ENCODE peak calls at places on chromosomes 12 and 14, in ten cellular contexts. One of them, this sample, is unnamed.

GRCh38 chr12:998020-998874 is 7.2 kb downstream of the ERC1 start:
- DNase-seq in uterus: no peak
- DNase-seq in SK-N-DZ: no peak
- DNase-seq in effector memory CD8-positive, alpha-beta T cell: no peak
- DNase-seq in C1 segment of cervical spinal cord: no peak
- DNase-seq in transverse colon: no peak
- DNase-seq in T follicular helper cell: no peak
- DNase-seq in HT1080: no peak
- DNase-seq in stimulated activated CD8-positive, alpha-beta memory T cell treated with anti-CD3 and anti-CD28 coated beads, Interleukin-15, amount 100 ng/mL, for 48 hours: no peak
- DNase-seq in caudate nucleus: no peak
- DNase-seq in this sample: no peak

GRCh38 chr12:113333877-113334785 is 778 bp downstream of the SLC8B1 start:
- DNase-seq in uterus: no peak
- DNase-seq in SK-N-DZ: no peak
- DNase-seq in effector memory CD8-positive, alpha-beta T cell: peak; percentile 4
- DNase-seq in C1 segment of cervical spinal cord: no peak
- DNase-seq in transverse colon: peak; percentile 26
- DNase-seq in T follicular helper cell: no peak
- DNase-seq in HT1080: no peak
- DNase-seq in stimulated activated CD8-positive, alpha-beta memory T cell treated with anti-CD3 and anti-CD28 coated beads, Interleukin-15, amount 100 ng/mL, for 48 hours: no peak
- DNase-seq in caudate nucleus: no peak
- DNase-seq in this sample: no peak

GRCh38 chr12:16349132-16349463 is 1.7 kb downstream of the MGST1 start:
- DNase-seq in uterus: peak; percentile 72
- DNase-seq in SK-N-DZ: no peak
- DNase-seq in effector memory CD8-positive, alpha-beta T cell: no peak
- DNase-seq in C1 segment of cervical spinal cord: no peak
- DNase-seq in transverse colon: peak; percentile 67
- DNase-seq in T follicular helper cell: no peak
- DNase-seq in HT1080: peak; percentile 59
- DNase-seq in stimulated activated CD8-positive, alpha-beta memory T cell treated with anti-CD3 and anti-CD28 coated beads, Interleukin-15, amount 100 ng/mL, for 48 hours: no peak
- DNase-seq in caudate nucleus: no peak
- DNase-seq in this sample: no peak

GRCh38 chr14:24403294-24404013 is 4.7 kb downstream of the NYNRIN start:
- DNase-seq in uterus: no peak
- DNase-seq in SK-N-DZ: no peak
- DNase-seq in effector memory CD8-positive, alpha-beta T cell: no peak
- DNase-seq in C1 segment of cervical spinal cord: no peak
- DNase-seq in transverse colon: no peak
- DNase-seq in T follicular helper cell: no peak
- DNase-seq in HT1080: no peak
- DNase-seq in stimulated activated CD8-positive, alpha-beta memory T cell treated with anti-CD3 and anti-CD28 coated beads, Interleukin-15, amount 100 ng/mL, for 48 hours: no peak
- DNase-seq in caudate nucleus: no peak
- DNase-seq in this sample: no peak

GRCh38 chr12:67141405-67142018 is 127.6 kb upstream of the CAND1 start:
- DNase-seq in uterus: no peak
- DNase-seq in SK-N-DZ: no peak
- DNase-seq in effector memory CD8-positive, alpha-beta T cell: no peak
- DNase-seq in C1 segment of cervical spinal cord: no peak
- DNase-seq in transverse colon: no peak
- DNase-seq in T follicular helper cell: no peak
- DNase-seq in HT1080: no peak
- DNase-seq in stimulated activated CD8-positive, alpha-beta memory T cell treated with anti-CD3 and anti-CD28 coated beads, Interleukin-15, amount 100 ng/mL, for 48 hours: no peak
- DNase-seq in caudate nucleus: no peak
- DNase-seq in this sample: no peak

GRCh38 chr14:80055912-80056801 is 155.1 kb downstream of the DIO2 start:
- DNase-seq in uterus: peak; percentile 14
- DNase-seq in SK-N-DZ: peak; percentile 50
- DNase-seq in effector memory CD8-positive, alpha-beta T cell: no peak
- DNase-seq in C1 segment of cervical spinal cord: no peak
- DNase-seq in transverse colon: peak; percentile 9
- DNase-seq in T follicular helper cell: no peak
- DNase-seq in HT1080: peak; percentile 55
- DNase-seq in stimulated activated CD8-positive, alpha-beta memory T cell treated with anti-CD3 and anti-CD28 coated beads, Interleukin-15, amount 100 ng/mL, for 48 hours: no peak
- DNase-seq in caudate nucleus: no peak
- DNase-seq in this sample: peak; percentile 38

GRCh38 chr12:10243803-10244520 is 31.3 kb downstream of the GABARAPL1 start:
- DNase-seq in uterus: no peak
- DNase-seq in SK-N-DZ: no peak
- DNase-seq in effector memory CD8-positive, alpha-beta T cell: peak; percentile 14
- DNase-seq in C1 segment of cervical spinal cord: no peak
- DNase-seq in transverse colon: peak; percentile 11
- DNase-seq in T follicular helper cell: no peak
- DNase-seq in HT1080: peak; percentile 24
- DNase-seq in stimulated activated CD8-positive, alpha-beta memory T cell treated with anti-CD3 and anti-CD28 coated beads, Interleukin-15, amount 100 ng/mL, for 48 hours: no peak
- DNase-seq in caudate nucleus: no peak
- DNase-seq in this sample: no peak

GRCh38 chr12:75998292-75999063 is 33.1 kb downstream of the PHLDA1 start:
- DNase-seq in uterus: no peak
- DNase-seq in SK-N-DZ: no peak
- DNase-seq in effector memory CD8-positive, alpha-beta T cell: no peak
- DNase-seq in C1 segment of cervical spinal cord: no peak
- DNase-seq in transverse colon: no peak
- DNase-seq in T follicular helper cell: no peak
- DNase-seq in HT1080: no peak
- DNase-seq in stimulated activated CD8-positive, alpha-beta memory T cell treated with anti-CD3 and anti-CD28 coated beads, Interleukin-15, amount 100 ng/mL, for 48 hours: no peak
- DNase-seq in caudate nucleus: no peak
- DNase-seq in this sample: no peak

GRCh38 chr12:111570090-111570961 is 28.8 kb downstream of the ATXN2 start:
- DNase-seq in uterus: no peak
- DNase-seq in SK-N-DZ: no peak
- DNase-seq in effector memory CD8-positive, alpha-beta T cell: no peak
- DNase-seq in C1 segment of cervical spinal cord: no peak
- DNase-seq in transverse colon: no peak
- DNase-seq in T follicular helper cell: no peak
- DNase-seq in HT1080: peak; percentile 92
- DNase-seq in stimulated activated CD8-positive, alpha-beta memory T cell treated with anti-CD3 and anti-CD28 coated beads, Interleukin-15, amount 100 ng/mL, for 48 hours: no peak
- DNase-seq in caudate nucleus: no peak
- DNase-seq in this sample: no peak

GRCh38 chr12:51901881-51902280 is 5.4 kb upstream of the ACVRL1 start:
- DNase-seq in uterus: no peak
- DNase-seq in SK-N-DZ: no peak
- DNase-seq in effector memory CD8-positive, alpha-beta T cell: no peak
- DNase-seq in C1 segment of cervical spinal cord: no peak
- DNase-seq in transverse colon: no peak
- DNase-seq in T follicular helper cell: no peak
- DNase-seq in HT1080: no peak
- DNase-seq in stimulated activated CD8-positive, alpha-beta memory T cell treated with anti-CD3 and anti-CD28 coated beads, Interleukin-15, amount 100 ng/mL, for 48 hours: no peak
- DNase-seq in caudate nucleus: no peak
- DNase-seq in this sample: no peak

GRCh38 chr12:49961111-49961922 is at the start of gene AQP5:
- DNase-seq in uterus: no peak
- DNase-seq in SK-N-DZ: no peak
- DNase-seq in effector memory CD8-positive, alpha-beta T cell: no peak
- DNase-seq in C1 segment of cervical spinal cord: no peak
- DNase-seq in transverse colon: no peak
- DNase-seq in T follicular helper cell: no peak
- DNase-seq in HT1080: no peak
- DNase-seq in stimulated activated CD8-positive, alpha-beta memory T cell treated with anti-CD3 and anti-CD28 coated beads, Interleukin-15, amount 100 ng/mL, for 48 hours: no peak
- DNase-seq in caudate nucleus: no peak
- DNase-seq in this sample: no peak

GRCh38 chr14:85079842-85080741 is 449.9 kb upstream of the FLRT2 start:
- DNase-seq in uterus: no peak
- DNase-seq in SK-N-DZ: peak; percentile 8
- DNase-seq in effector memory CD8-positive, alpha-beta T cell: no peak
- DNase-seq in C1 segment of cervical spinal cord: no peak
- DNase-seq in transverse colon: no peak
- DNase-seq in T follicular helper cell: no peak
- DNase-seq in HT1080: no peak
- DNase-seq in stimulated activated CD8-positive, alpha-beta memory T cell treated with anti-CD3 and anti-CD28 coated beads, Interleukin-15, amount 100 ng/mL, for 48 hours: no peak
- DNase-seq in caudate nucleus: no peak
- DNase-seq in this sample: no peak

GRCh38 chr14:101980700-101981099 is 16.3 kb downstream of the DYNC1H1 start:
- DNase-seq in uterus: peak; percentile 72
- DNase-seq in SK-N-DZ: no peak
- DNase-seq in effector memory CD8-positive, alpha-beta T cell: no peak
- DNase-seq in C1 segment of cervical spinal cord: no peak
- DNase-seq in transverse colon: peak; percentile 49
- DNase-seq in T follicular helper cell: no peak
- DNase-seq in HT1080: peak; percentile 97
- DNase-seq in stimulated activated CD8-positive, alpha-beta memory T cell treated with anti-CD3 and anti-CD28 coated beads, Interleukin-15, amount 100 ng/mL, for 48 hours: no peak
- DNase-seq in caudate nucleus: no peak
- DNase-seq in this sample: no peak

GRCh38 chr12:89514751-89515150 is 9.8 kb downstream of the GALNT4 start:
- DNase-seq in uterus: no peak
- DNase-seq in SK-N-DZ: no peak
- DNase-seq in effector memory CD8-positive, alpha-beta T cell: no peak
- DNase-seq in C1 segment of cervical spinal cord: no peak
- DNase-seq in transverse colon: no peak
- DNase-seq in T follicular helper cell: no peak
- DNase-seq in HT1080: no peak
- DNase-seq in stimulated activated CD8-positive, alpha-beta memory T cell treated with anti-CD3 and anti-CD28 coated beads, Interleukin-15, amount 100 ng/mL, for 48 hours: no peak
- DNase-seq in caudate nucleus: no peak
- DNase-seq in this sample: no peak

GRCh38 chr12:42762395-42762925 is 172.9 kb upstream of the PRICKLE1 start:
- DNase-seq in uterus: no peak
- DNase-seq in SK-N-DZ: no peak
- DNase-seq in effector memory CD8-positive, alpha-beta T cell: no peak
- DNase-seq in C1 segment of cervical spinal cord: no peak
- DNase-seq in transverse colon: no peak
- DNase-seq in T follicular helper cell: no peak
- DNase-seq in HT1080: no peak
- DNase-seq in stimulated activated CD8-positive, alpha-beta memory T cell treated with anti-CD3 and anti-CD28 coated beads, Interleukin-15, amount 100 ng/mL, for 48 hours: no peak
- DNase-seq in caudate nucleus: no peak
- DNase-seq in this sample: no peak

GRCh38 chr14:64937176-64937820 is 5.2 kb downstream of the GPX2 start:
- DNase-seq in uterus: no peak
- DNase-seq in SK-N-DZ: no peak
- DNase-seq in effector memory CD8-positive, alpha-beta T cell: no peak
- DNase-seq in C1 segment of cervical spinal cord: no peak
- DNase-seq in transverse colon: no peak
- DNase-seq in T follicular helper cell: no peak
- DNase-seq in HT1080: no peak
- DNase-seq in stimulated activated CD8-positive, alpha-beta memory T cell treated with anti-CD3 and anti-CD28 coated beads, Interleukin-15, amount 100 ng/mL, for 48 hours: no peak
- DNase-seq in caudate nucleus: no peak
- DNase-seq in this sample: no peak

GRCh38 chr12:5026342-5026938 is 17.2 kb upstream of the KCNA5 start:
- DNase-seq in uterus: no peak
- DNase-seq in SK-N-DZ: no peak
- DNase-seq in effector memory CD8-positive, alpha-beta T cell: no peak
- DNase-seq in C1 segment of cervical spinal cord: no peak
- DNase-seq in transverse colon: no peak
- DNase-seq in T follicular helper cell: no peak
- DNase-seq in HT1080: no peak
- DNase-seq in stimulated activated CD8-positive, alpha-beta memory T cell treated with anti-CD3 and anti-CD28 coated beads, Interleukin-15, amount 100 ng/mL, for 48 hours: no peak
- DNase-seq in caudate nucleus: no peak
- DNase-seq in this sample: no peak

GRCh38 chr12:121465921-121466799 is 66.2 kb downstream of the RNF34 start:
- DNase-seq in uterus: no peak
- DNase-seq in SK-N-DZ: peak; percentile 35
- DNase-seq in effector memory CD8-positive, alpha-beta T cell: peak; percentile 43
- DNase-seq in C1 segment of cervical spinal cord: no peak
- DNase-seq in transverse colon: peak; percentile 46
- DNase-seq in T follicular helper cell: peak; percentile 18
- DNase-seq in HT1080: no peak
- DNase-seq in stimulated activated CD8-positive, alpha-beta memory T cell treated with anti-CD3 and anti-CD28 coated beads, Interleukin-15, amount 100 ng/mL, for 48 hours: peak; percentile 25
- DNase-seq in caudate nucleus: no peak
- DNase-seq in this sample: no peak

GRCh38 chr14:86675059-86675458 is 1145.1 kb downstream of the FLRT2 start:
- DNase-seq in uterus: no peak
- DNase-seq in SK-N-DZ: no peak
- DNase-seq in effector memory CD8-positive, alpha-beta T cell: no peak
- DNase-seq in C1 segment of cervical spinal cord: no peak
- DNase-seq in transverse colon: no peak
- DNase-seq in T follicular helper cell: no peak
- DNase-seq in HT1080: no peak
- DNase-seq in stimulated activated CD8-positive, alpha-beta memory T cell treated with anti-CD3 and anti-CD28 coated beads, Interleukin-15, amount 100 ng/mL, for 48 hours: no peak
- DNase-seq in caudate nucleus: no peak
- DNase-seq in this sample: no peak

GRCh38 chr14:93041002-93041401 is 74.7 kb downstream of the ITPK1 start:
- DNase-seq in uterus: no peak
- DNase-seq in SK-N-DZ: no peak
- DNase-seq in effector memory CD8-positive, alpha-beta T cell: no peak
- DNase-seq in C1 segment of cervical spinal cord: no peak
- DNase-seq in transverse colon: no peak
- DNase-seq in T follicular helper cell: no peak
- DNase-seq in HT1080: no peak
- DNase-seq in stimulated activated CD8-positive, alpha-beta memory T cell treated with anti-CD3 and anti-CD28 coated beads, Interleukin-15, amount 100 ng/mL, for 48 hours: no peak
- DNase-seq in caudate nucleus: no peak
- DNase-seq in this sample: no peak

GRCh38 chr12:111687255-111687654 is 1.4 kb downstream of the ACAD10 start:
- DNase-seq in uterus: no peak
- DNase-seq in SK-N-DZ: no peak
- DNase-seq in effector memory CD8-positive, alpha-beta T cell: no peak
- DNase-seq in C1 segment of cervical spinal cord: no peak
- DNase-seq in transverse colon: no peak
- DNase-seq in T follicular helper cell: no peak
- DNase-seq in HT1080: no peak
- DNase-seq in stimulated activated CD8-positive, alpha-beta memory T cell treated with anti-CD3 and anti-CD28 coated beads, Interleukin-15, amount 100 ng/mL, for 48 hours: no peak
- DNase-seq in caudate nucleus: no peak
- DNase-seq in this sample: no peak

GRCh38 chr14:99440278-99440677 is 40.4 kb downstream of the SETD3 start:
- DNase-seq in uterus: no peak
- DNase-seq in SK-N-DZ: no peak
- DNase-seq in effector memory CD8-positive, alpha-beta T cell: no peak
- DNase-seq in C1 segment of cervical spinal cord: no peak
- DNase-seq in transverse colon: no peak
- DNase-seq in T follicular helper cell: no peak
- DNase-seq in HT1080: no peak
- DNase-seq in stimulated activated CD8-positive, alpha-beta memory T cell treated with anti-CD3 and anti-CD28 coated beads, Interleukin-15, amount 100 ng/mL, for 48 hours: no peak
- DNase-seq in caudate nucleus: no peak
- DNase-seq in this sample: no peak

GRCh38 chr12:26287666-26288408 is 92.5 kb downstream of the SSPN start:
- DNase-seq in uterus: peak; percentile 58
- DNase-seq in SK-N-DZ: no peak
- DNase-seq in effector memory CD8-positive, alpha-beta T cell: no peak
- DNase-seq in C1 segment of cervical spinal cord: peak; percentile 64
- DNase-seq in transverse colon: no peak
- DNase-seq in T follicular helper cell: no peak
- DNase-seq in HT1080: no peak
- DNase-seq in stimulated activated CD8-positive, alpha-beta memory T cell treated with anti-CD3 and anti-CD28 coated beads, Interleukin-15, amount 100 ng/mL, for 48 hours: no peak
- DNase-seq in caudate nucleus: no peak
- DNase-seq in this sample: no peak

GRCh38 chr14:28661171-28661772 is 105.3 kb upstream of the FOXG1 start:
- DNase-seq in uterus: no peak
- DNase-seq in SK-N-DZ: no peak
- DNase-seq in effector memory CD8-positive, alpha-beta T cell: no peak
- DNase-seq in C1 segment of cervical spinal cord: no peak
- DNase-seq in transverse colon: no peak
- DNase-seq in T follicular helper cell: no peak
- DNase-seq in HT1080: peak; percentile 91
- DNase-seq in stimulated activated CD8-positive, alpha-beta memory T cell treated with anti-CD3 and anti-CD28 coated beads, Interleukin-15, amount 100 ng/mL, for 48 hours: no peak
- DNase-seq in caudate nucleus: no peak
- DNase-seq in this sample: no peak

GRCh38 chr12:94575645-94576393 is 74.5 kb downstream of the TMCC3 start:
- DNase-seq in uterus: no peak
- DNase-seq in SK-N-DZ: no peak
- DNase-seq in effector memory CD8-positive, alpha-beta T cell: no peak
- DNase-seq in C1 segment of cervical spinal cord: no peak
- DNase-seq in transverse colon: no peak
- DNase-seq in T follicular helper cell: no peak
- DNase-seq in HT1080: no peak
- DNase-seq in stimulated activated CD8-positive, alpha-beta memory T cell treated with anti-CD3 and anti-CD28 coated beads, Interleukin-15, amount 100 ng/mL, for 48 hours: no peak
- DNase-seq in caudate nucleus: no peak
- DNase-seq in this sample: no peak

GRCh38 chr14:28571636-28572035 is 195.0 kb upstream of the FOXG1 start:
- DNase-seq in uterus: no peak
- DNase-seq in SK-N-DZ: no peak
- DNase-seq in effector memory CD8-positive, alpha-beta T cell: no peak
- DNase-seq in C1 segment of cervical spinal cord: no peak
- DNase-seq in transverse colon: no peak
- DNase-seq in T follicular helper cell: no peak
- DNase-seq in HT1080: peak; percentile 43
- DNase-seq in stimulated activated CD8-positive, alpha-beta memory T cell treated with anti-CD3 and anti-CD28 coated beads, Interleukin-15, amount 100 ng/mL, for 48 hours: no peak
- DNase-seq in caudate nucleus: no peak
- DNase-seq in this sample: no peak

GRCh38 chr14:91866061-91866460 is 1.3 kb downstream of the TC2N start:
- DNase-seq in uterus: no peak
- DNase-seq in SK-N-DZ: no peak
- DNase-seq in effector memory CD8-positive, alpha-beta T cell: peak; percentile 6
- DNase-seq in C1 segment of cervical spinal cord: no peak
- DNase-seq in transverse colon: no peak
- DNase-seq in T follicular helper cell: no peak
- DNase-seq in HT1080: peak; percentile 27
- DNase-seq in stimulated activated CD8-positive, alpha-beta memory T cell treated with anti-CD3 and anti-CD28 coated beads, Interleukin-15, amount 100 ng/mL, for 48 hours: no peak
- DNase-seq in caudate nucleus: no peak
- DNase-seq in this sample: no peak